ENCODE peak calls at places on chromosomes 16 and 17, in five cellular contexts. U is small intestine; S is Peyer's patch; B is CD8-positive, alpha-beta T cell; X is aorta. G is an unnamed sample.

GRCh38 chr17:33039874-33040273 is 48.2 kb downstream of the SPACA3 start:
- DNase-seq in U (no peak), S (no peak), B (no peak), X (no peak), G (no peak)

GRCh38 chr16:51326131-51326856 is 175.2 kb upstream of the SALL1 start:
- DNase-seq in U (no peak), S (no peak), B (no peak), X (no peak), G (no peak)

GRCh38 chr16:27689711-27690110 is 139.8 kb downstream of the KATNIP start:
- DNase-seq in U (no peak), S (no peak), B (no peak), X (no peak), G (peak; percentile 11)

GRCh38 chr16:31332544-31332943 is 22.4 kb upstream of the ITGAX start:
- DNase-seq in U (no peak), S (no peak), B (no peak), X (no peak), G (no peak)

GRCh38 chr16:11328172-11329079 is 16.8 kb upstream of the RMI2 start:
- DNase-seq in U (peak; percentile 39), S (peak; percentile 84), B (peak; percentile 48), X (peak; percentile 82), G (no peak)

GRCh38 chr16:30092373-30093010 is 768 bp upstream of the TBX6 start:
- DNase-seq in U (peak; percentile 54), S (peak; percentile 91), B (peak; percentile 65), X (peak; percentile 92), G (peak; percentile 92)

GRCh38 chr16:3188925-3189825 is 1.2 kb downstream of the OR1F1 start:
- DNase-seq in U (no peak), S (no peak), B (no peak), X (no peak), G (no peak)

GRCh38 chr16:11405331-11406176 is 60.3 kb downstream of the RMI2 start:
- DNase-seq in U (peak; percentile 11), S (peak; percentile 33), B (peak; percentile 42), X (peak; percentile 23), G (no peak)

GRCh38 chr17:58703887-58704286 is 11.5 kb downstream of the RAD51C start:
- DNase-seq in U (no peak), S (no peak), B (no peak), X (no peak), G (no peak)

GRCh38 chr17:40355123-40355803 is 9.3 kb downstream of the GJD3 start:
- DNase-seq in U (peak; percentile 50), S (peak; percentile 78), B (peak; percentile 88), X (peak; percentile 81), G (peak; percentile 87)

DNA sequence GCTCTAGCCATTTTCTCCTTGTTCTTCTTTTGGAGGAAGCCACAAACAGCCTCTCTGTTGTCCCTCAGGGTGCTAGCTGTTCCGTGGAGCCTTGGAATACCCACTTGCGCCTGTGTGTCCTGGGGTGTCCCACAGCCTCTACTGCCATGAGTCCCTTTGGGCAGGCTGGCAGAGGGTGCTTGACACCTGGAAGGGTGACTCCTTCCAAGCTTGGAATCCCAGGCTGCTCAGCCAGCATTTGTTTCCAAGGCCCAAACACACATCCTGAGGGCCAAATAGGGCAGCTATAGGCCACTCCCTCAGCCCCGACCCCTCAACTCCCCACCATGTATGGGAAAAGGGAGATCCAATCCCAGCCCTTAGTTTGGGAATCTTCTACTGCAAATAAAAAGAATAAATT is 14.9 kb downstream of the ZNHIT3 start:
- DNase-seq in U (no peak), S (no peak), B (no peak), X (no peak), G (peak; percentile 27)
- H3K4me1 ChIP-seq in U (no peaks in the 10 kb centered on the region), S (no peaks in the 10 kb centered on the region), B (no peaks in the 10 kb centered on the region), X (no peaks in the 10 kb centered on the region), G (no peaks in the 10 kb centered on the region)

GRCh38 chr17:82320956-82321927 is 3.8 kb upstream of the CD7 start:
- DNase-seq in U (peak; percentile 36), S (peak; percentile 40), B (peak; percentile 87), X (peak; percentile 53), G (peak; percentile 77)
- H3K4me3 ChIP-seq in U (no peak overlapping the region), S (no peak overlapping the region), B (peak overlapping the region; percentile 56), X (no peak overlapping the region), G (no peak overlapping the region)

GRCh38 chr17:75295220-75296158 is 6.3 kb upstream of the SLC25A19 start:
- DNase-seq in U (no peak), S (peak; percentile 49), B (no peak), X (no peak), G (no peak)
- H3K4me1 ChIP-seq in U (no peaks in the 10 kb centered on the region), S (no peaks in the 10 kb centered on the region), B (peaks cover 4% of the 10 kb centered on the region), X (no peaks in the 10 kb centered on the region), G (no peaks in the 10 kb centered on the region)

GRCh38 chr17:28985950-28986713 is 19.7 kb downstream of the SEZ6 start:
- DNase-seq in U (no peak), S (no peak), B (no peak), X (no peak), G (no peak)
- H3K4me3 ChIP-seq in U (no peak overlapping the region), S (no peak overlapping the region), B (no peak overlapping the region), X (no peak overlapping the region), G (no peak overlapping the region)

GRCh38 chr17:65183736-65184135 is 46.6 kb downstream of the RGS9 start:
- DNase-seq in U (no peak), S (no peak), B (no peak), X (no peak), G (no peak)

GRCh38 chr17:65184235-65184959 is 47.2 kb downstream of the RGS9 start:
- DNase-seq in U (no peak), S (no peak), B (no peak), X (no peak), G (no peak)

GRCh38 chr17:65177901-65178300 is 40.7 kb downstream of the RGS9 start:
- DNase-seq in U (no peak), S (no peak), B (no peak), X (no peak), G (no peak)

GRCh38 chr17:65182233-65182632 is 45.1 kb downstream of the RGS9 start:
- DNase-seq in U (no peak), S (no peak), B (no peak), X (no peak), G (no peak)

DNA sequence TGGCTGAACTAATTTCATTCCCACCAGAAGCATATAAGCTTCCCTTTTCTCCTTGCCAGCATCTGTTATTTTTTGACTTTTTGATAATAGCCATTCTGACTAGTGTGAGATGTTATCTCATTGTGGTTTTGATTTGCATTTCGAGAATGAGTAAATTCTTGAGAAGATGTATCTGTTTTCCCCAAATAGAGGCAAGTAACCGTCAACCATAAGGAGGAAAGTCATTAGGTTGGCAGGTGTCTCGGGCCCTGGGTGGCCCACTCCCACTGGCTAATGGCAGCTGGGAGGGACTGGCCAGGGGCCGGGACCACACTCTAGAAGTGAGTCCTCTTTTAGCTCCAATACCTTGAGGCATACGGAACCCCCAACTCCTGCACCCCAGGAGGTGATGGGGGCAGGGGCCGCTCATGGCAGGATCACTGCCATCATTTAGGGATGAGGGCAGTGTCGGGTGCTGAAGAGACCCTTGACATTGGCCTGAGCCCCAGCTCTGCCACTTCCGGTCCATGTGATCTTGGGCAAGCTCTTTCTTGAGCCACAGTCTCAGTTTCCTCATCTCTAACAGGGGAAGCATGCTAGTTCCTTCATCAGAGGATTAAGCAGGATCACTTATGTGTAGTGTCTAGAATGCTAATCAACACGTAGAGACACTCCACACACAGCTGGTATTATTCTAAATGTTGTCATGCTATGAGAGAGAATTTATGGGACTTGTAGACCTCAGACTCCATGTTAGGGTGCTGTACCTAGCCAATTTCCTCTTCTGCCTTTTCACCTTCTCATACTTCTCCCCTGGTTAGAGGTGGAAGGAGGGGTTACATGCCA is 44.3 kb downstream of the RGS9 start:
- DNase-seq in U (no peak), S (no peak), B (no peak), X (no peak), G (no peak)
- H3K4me1 ChIP-seq in U (no peaks in the 10 kb centered on the region), S (no peaks in the 10 kb centered on the region), B (peaks cover 41% of the 10 kb centered on the region), X (no peaks in the 10 kb centered on the region), G (peaks cover 14% of the 10 kb centered on the region)

DNA sequence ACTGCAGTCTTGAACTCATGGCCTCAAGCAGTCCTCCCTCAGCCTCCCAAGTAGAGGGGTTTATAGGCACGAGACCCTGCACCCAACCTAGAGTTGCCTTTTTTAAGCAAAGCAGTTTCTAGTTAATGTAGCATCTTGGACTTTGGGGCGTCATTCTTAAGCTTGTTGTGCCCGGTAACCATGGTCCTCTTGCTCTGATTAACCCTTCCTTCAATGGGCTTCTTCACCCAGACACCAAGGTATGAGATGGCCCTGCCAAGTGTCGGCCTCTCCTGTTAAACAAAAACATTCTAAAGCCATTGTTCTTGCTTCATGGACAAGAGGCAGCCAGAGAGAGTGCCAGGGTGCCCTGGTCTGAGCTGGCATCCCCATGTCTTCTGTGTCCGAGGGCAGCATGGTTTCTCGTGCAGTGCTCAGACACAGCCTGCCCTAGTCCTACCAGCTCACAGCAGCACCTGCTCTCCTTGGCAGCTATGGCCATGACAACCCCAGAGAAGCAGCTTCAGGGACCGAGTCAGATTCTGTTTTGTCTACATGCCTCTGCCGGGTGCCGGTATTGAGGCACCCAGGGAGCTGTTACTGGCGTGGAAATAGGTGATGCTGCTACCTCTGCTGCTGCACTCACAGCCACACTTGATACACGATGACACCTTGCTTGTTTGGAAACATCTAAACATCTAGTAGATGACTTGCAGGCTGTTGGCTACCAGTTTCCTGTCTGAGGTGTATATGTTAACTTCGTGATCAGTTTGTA is 3.3 kb downstream of the RPL13 start:
- DNase-seq in U (no peak), S (no peak), B (no peak), X (no peak), G (no peak)
- H3K4me3 ChIP-seq in U (no peak overlapping the region), S (no peak overlapping the region), B (no peak overlapping the region), X (no peak overlapping the region), G (no peak overlapping the region)

DNA sequence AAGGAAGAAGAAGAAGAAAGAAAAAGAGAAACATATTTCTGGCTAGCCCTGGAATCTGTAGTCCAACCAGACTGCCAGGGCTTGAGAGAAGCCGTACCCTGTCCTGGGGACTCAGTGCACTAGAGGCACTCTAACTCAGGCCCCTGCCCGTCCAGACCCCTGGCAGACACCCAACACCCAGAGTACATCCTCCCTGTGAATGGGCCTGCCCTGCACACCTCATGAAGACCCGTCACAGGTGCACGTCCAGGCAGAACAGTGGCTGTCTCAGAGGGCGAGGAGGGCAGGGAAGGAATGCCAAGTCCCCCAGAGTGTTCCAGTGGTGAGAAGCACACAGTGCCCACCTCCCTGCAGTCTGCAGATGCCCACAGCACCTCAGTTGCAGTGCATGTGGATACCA is 23.0 kb downstream of the MPG start:
- DNase-seq in U (no peak), S (no peak), B (no peak), X (no peak), G (no peak)
- H3K4me1 ChIP-seq in U (no peaks in the 10 kb centered on the region), S (no peaks in the 10 kb centered on the region), B (no peaks in the 10 kb centered on the region), X (no peaks in the 10 kb centered on the region), G (peaks cover 20% of the 10 kb centered on the region)

GRCh38 chr16:49274936-49275730 is 6.5 kb downstream of the CBLN1 start:
- DNase-seq in U (no peak), S (no peak), B (no peak), X (no peak), G (no peak)
- H3K4me3 ChIP-seq in U (no peak overlapping the region), S (no peak overlapping the region), B (no peak overlapping the region), X (no peak overlapping the region), G (no peak overlapping the region)

G was measured in upper lobe of right lung.